ENCODE peak calls at places on chromosomes 16 and 17, in four cellular contexts. One of them, this sample, is unnamed.

GRCh38 chr16:60127196-60127595 is 1393.1 kb upstream of the GOT2 start:
- DNase-seq in CD8-positive, alpha-beta T cell: no peak
- DNase-seq in H7: no peak
- DNase-seq in amniotic stem cell: no peak
- DNase-seq in this sample: no peak

GRCh38 chr16:17147942-17148341 is 322.8 kb downstream of the XYLT1 start:
- DNase-seq in CD8-positive, alpha-beta T cell: no peak
- DNase-seq in H7: no peak
- DNase-seq in amniotic stem cell: no peak
- DNase-seq in this sample: no peak

GRCh38 chr16:4028144-4028543 is 88.1 kb downstream of the ADCY9 start:
- DNase-seq in CD8-positive, alpha-beta T cell: no peak
- DNase-seq in H7: no peak
- DNase-seq in amniotic stem cell: no peak
- DNase-seq in this sample: no peak

GRCh38 chr16:48335961-48336360 is 49.3 kb downstream of the SIAH1 start:
- DNase-seq in CD8-positive, alpha-beta T cell: no peak
- DNase-seq in H7: no peak
- DNase-seq in amniotic stem cell: no peak
- DNase-seq in this sample: peak; percentile 29

GRCh38 chr17:15453246-15453645 is 14.2 kb downstream of the CDRT4 start:
- DNase-seq in CD8-positive, alpha-beta T cell: no peak
- DNase-seq in H7: no peak
- DNase-seq in amniotic stem cell: no peak
- DNase-seq in this sample: no peak

GRCh38 chr17:27807567-27808470 is 7.5 kb upstream of the NOS2 start:
- DNase-seq in CD8-positive, alpha-beta T cell: peak; percentile 22
- DNase-seq in H7: no peak
- DNase-seq in amniotic stem cell: no peak
- DNase-seq in this sample: no peak

GRCh38 chr17:17039911-17040310 is 2.3 kb upstream of the MPRIP start:
- DNase-seq in CD8-positive, alpha-beta T cell: no peak
- DNase-seq in H7: no peak
- DNase-seq in amniotic stem cell: no peak
- DNase-seq in this sample: no peak

GRCh38 chr16:80260906-80261311 is 279.9 kb upstream of the DYNLRB2 start:
- DNase-seq in CD8-positive, alpha-beta T cell: no peak
- DNase-seq in H7: no peak
- DNase-seq in amniotic stem cell: no peak
- DNase-seq in this sample: no peak

GRCh38 chr17:75151893-75152292 is 2.4 kb downstream of the JPT1 start:
- DNase-seq in CD8-positive, alpha-beta T cell: no peak
- DNase-seq in H7: no peak
- DNase-seq in amniotic stem cell: no peak
- DNase-seq in this sample: peak; percentile 35

GRCh38 chr17:39662551-39663339 is 2.4 kb upstream of the TCAP start:
- DNase-seq in CD8-positive, alpha-beta T cell: no peak
- DNase-seq in H7: peak; percentile 77
- DNase-seq in amniotic stem cell: no peak
- DNase-seq in this sample: peak; percentile 46

GRCh38 chr16:5062051-5062450 is 3.7 kb downstream of the C16orf89 start:
- DNase-seq in CD8-positive, alpha-beta T cell: no peak
- DNase-seq in H7: peak; percentile 35
- DNase-seq in amniotic stem cell: no peak
- DNase-seq in this sample: no peak

GRCh38 chr17:2610640-2611175 is 17.3 kb downstream of the PAFAH1B1 start:
- DNase-seq in CD8-positive, alpha-beta T cell: no peak
- DNase-seq in H7: no peak
- DNase-seq in amniotic stem cell: no peak
- DNase-seq in this sample: no peak

GRCh38 chr17:77847211-77848085 is 111.1 kb upstream of the TNRC6C start:
- DNase-seq in CD8-positive, alpha-beta T cell: no peak
- DNase-seq in H7: no peak
- DNase-seq in amniotic stem cell: no peak
- DNase-seq in this sample: no peak

GRCh38 chr16:86761117-86761971 is 183.0 kb downstream of the FOXL1 start:
- DNase-seq in CD8-positive, alpha-beta T cell: no peak
- DNase-seq in H7: peak; percentile 91
- DNase-seq in amniotic stem cell: peak; percentile 40
- DNase-seq in this sample: peak; percentile 84

GRCh38 chr17:54626146-54626703 is 274.4 kb upstream of the TOM1L1 start:
- DNase-seq in CD8-positive, alpha-beta T cell: no peak
- DNase-seq in H7: peak; percentile 16
- DNase-seq in amniotic stem cell: no peak
- DNase-seq in this sample: peak; percentile 69

GRCh38 chr16:72112906-72113615 is 19.4 kb downstream of the DHX38 start:
- DNase-seq in CD8-positive, alpha-beta T cell: no peak
- DNase-seq in H7: no peak
- DNase-seq in amniotic stem cell: no peak
- DNase-seq in this sample: no peak

GRCh38 chr17:58308173-58308984 is 20.2 kb downstream of the TSPOAP1 start:
- DNase-seq in CD8-positive, alpha-beta T cell: no peak
- DNase-seq in H7: peak; percentile 95
- DNase-seq in amniotic stem cell: no peak
- DNase-seq in this sample: peak; percentile 86

GRCh38 chr16:46961373-46962353 is 11.8 kb downstream of the DNAJA2 start:
- DNase-seq in CD8-positive, alpha-beta T cell: no peak
- DNase-seq in H7: no peak
- DNase-seq in amniotic stem cell: no peak
- DNase-seq in this sample: no peak

GRCh38 chr17:17757944-17758343 is 76.7 kb downstream of the RAI1 start:
- DNase-seq in CD8-positive, alpha-beta T cell: no peak
- DNase-seq in H7: no peak
- DNase-seq in amniotic stem cell: no peak
- DNase-seq in this sample: no peak

GRCh38 chr17:75918112-75918445 is 13.4 kb upstream of the MRPL38 start:
- DNase-seq in CD8-positive, alpha-beta T cell: no peak
- DNase-seq in H7: peak; percentile 39
- DNase-seq in amniotic stem cell: no peak
- DNase-seq in this sample: no peak

GRCh38 chr16:3654249-3654991 is at the start of gene DNASE1:
- DNase-seq in CD8-positive, alpha-beta T cell: peak; percentile 13
- DNase-seq in H7: peak; percentile 92
- DNase-seq in amniotic stem cell: no peak
- DNase-seq in this sample: peak; percentile 93

GRCh38 chr17:2903193-2903974 is 107.1 kb downstream of the RAP1GAP2 start:
- DNase-seq in CD8-positive, alpha-beta T cell: no peak
- DNase-seq in H7: peak; percentile 66
- DNase-seq in amniotic stem cell: no peak
- DNase-seq in this sample: no peak

GRCh38 chr17:15981208-15981607 is 18.3 kb downstream of the ZSWIM7 start:
- DNase-seq in CD8-positive, alpha-beta T cell: no peak
- DNase-seq in H7: no peak
- DNase-seq in amniotic stem cell: no peak
- DNase-seq in this sample: no peak

GRCh38 chr17:4220655-4221054 is 43.1 kb downstream of the ANKFY1 start:
- DNase-seq in CD8-positive, alpha-beta T cell: no peak
- DNase-seq in H7: no peak
- DNase-seq in amniotic stem cell: no peak
- DNase-seq in this sample: no peak

GRCh38 chr17:47280072-47280811 is 26.6 kb downstream of the ITGB3 start:
- DNase-seq in CD8-positive, alpha-beta T cell: no peak
- DNase-seq in H7: no peak
- DNase-seq in amniotic stem cell: no peak
- DNase-seq in this sample: no peak

GRCh38 chr17:29214215-29215146 is 32.2 kb upstream of the CRYBA1 start:
- DNase-seq in CD8-positive, alpha-beta T cell: no peak
- DNase-seq in H7: no peak
- DNase-seq in amniotic stem cell: no peak
- DNase-seq in this sample: no peak

GRCh38 chr17:43094129-43094834 is 30.9 kb downstream of the BRCA1 start:
- DNase-seq in CD8-positive, alpha-beta T cell: no peak
- DNase-seq in H7: no peak
- DNase-seq in amniotic stem cell: no peak
- DNase-seq in this sample: no peak

GRCh38 chr16:88449267-88449561 is 3.9 kb upstream of the ZFPM1 start:
- DNase-seq in CD8-positive, alpha-beta T cell: no peak
- DNase-seq in H7: no peak
- DNase-seq in amniotic stem cell: no peak
- DNase-seq in this sample: no peak

GRCh38 chr16:84765606-84766580 is 53.9 kb upstream of the CRISPLD2 start:
- DNase-seq in CD8-positive, alpha-beta T cell: no peak
- DNase-seq in H7: no peak
- DNase-seq in amniotic stem cell: no peak
- DNase-seq in this sample: no peak

GRCh38 chr16:57252148-57252721 is 7.2 kb downstream of the ARL2BP start:
- DNase-seq in CD8-positive, alpha-beta T cell: no peak
- DNase-seq in H7: no peak
- DNase-seq in amniotic stem cell: no peak
- DNase-seq in this sample: no peak

GRCh38 chr16:48041861-48042435 is 113.8 kb downstream of the ABCC12 start:
- DNase-seq in CD8-positive, alpha-beta T cell: no peak
- DNase-seq in H7: peak; percentile 38
- DNase-seq in amniotic stem cell: no peak
- DNase-seq in this sample: peak; percentile 70

GRCh38 chr17:17041018-17041521 is 1.2 kb upstream of the MPRIP start:
- DNase-seq in CD8-positive, alpha-beta T cell: no peak
- DNase-seq in H7: peak; percentile 47
- DNase-seq in amniotic stem cell: no peak
- DNase-seq in this sample: no peak

GRCh38 chr17:40953876-40954275 is 12.9 kb downstream of the KRT39 start:
- DNase-seq in CD8-positive, alpha-beta T cell: no peak
- DNase-seq in H7: no peak
- DNase-seq in amniotic stem cell: no peak
- DNase-seq in this sample: no peak

GRCh38 chr17:7856081-7856791 is 1.1 kb downstream of the NAA38 start:
- DNase-seq in CD8-positive, alpha-beta T cell: peak; percentile 8
- DNase-seq in H7: peak; percentile 58
- DNase-seq in amniotic stem cell: no peak
- DNase-seq in this sample: no peak

GRCh38 chr17:82297280-82297803 is 20.1 kb downstream of the CD7 start:
- DNase-seq in CD8-positive, alpha-beta T cell: peak; percentile 69
- DNase-seq in H7: peak; percentile 54
- DNase-seq in amniotic stem cell: peak; percentile 45
- DNase-seq in this sample: no peak

GRCh38 chr16:35751191-35751941 is 2292.0 kb downstream of the TP53TG3F start:
- DNase-seq in CD8-positive, alpha-beta T cell: no peak
- DNase-seq in H7: peak; percentile 17
- DNase-seq in amniotic stem cell: no peak
- DNase-seq in this sample: no peak

This sample was measured in GM23338.